ENCODE peak calls at places on chromosome 20, in six cellular contexts. N, M, Z, L, O and W are unnamed samples.

GRCh38 chr20:38230957-38231785 is 29.4 kb downstream of the KIAA1755 start:
- DNase-seq in N (no peak), M (peak; percentile 59), Z (no peak), L (no peak), O (no peak), W (no peak)

GRCh38 chr20:50842821-50843220 is 48.0 kb downstream of the BCAS4 start:
- DNase-seq in N (no peak), M (no peak), Z (no peak), L (peak; percentile 78), O (no peak), W (no peak)

GRCh38 chr20:37848706-37849105 is 54.2 kb upstream of the VSTM2L start:
- DNase-seq in N (no peak), M (no peak), Z (no peak), L (no peak), O (no peak), W (no peak)

GRCh38 chr20:48482790-48483189 is 345.0 kb downstream of the PREX1 start:
- DNase-seq in N (no peak), M (no peak), Z (no peak), L (no peak), O (no peak), W (no peak)

GRCh38 chr20:1187605-1188171 is 2.9 kb upstream of the TMEM74B start:
- DNase-seq in N (peak; percentile 83), M (no peak), Z (no peak), L (peak; percentile 62), O (peak; percentile 92), W (no peak)

GRCh38 chr20:48286571-48287551 is 501.6 kb upstream of the SULF2 start:
- DNase-seq in N (no peak), M (no peak), Z (no peak), L (no peak), O (no peak), W (no peak)

GRCh38 chr20:22940350-22940749 is 94.8 kb upstream of the SSTR4 start:
- DNase-seq in N (no peak), M (no peak), Z (no peak), L (no peak), O (no peak), W (no peak)

GRCh38 chr20:13285408-13285807 is 64.3 kb downstream of the ISM1 start:
- DNase-seq in N (no peak), M (no peak), Z (no peak), L (no peak), O (no peak), W (no peak)

GRCh38 chr20:36974660-36975059 is 23.2 kb upstream of the SAMHD1 start:
- DNase-seq in N (no peak), M (no peak), Z (no peak), L (no peak), O (no peak), W (no peak)

GRCh38 chr20:54431545-54431944 is 43.8 kb upstream of the DOK5 start:
- DNase-seq in N (no peak), M (no peak), Z (peak; percentile 11), L (no peak), O (no peak), W (no peak)

DNA sequence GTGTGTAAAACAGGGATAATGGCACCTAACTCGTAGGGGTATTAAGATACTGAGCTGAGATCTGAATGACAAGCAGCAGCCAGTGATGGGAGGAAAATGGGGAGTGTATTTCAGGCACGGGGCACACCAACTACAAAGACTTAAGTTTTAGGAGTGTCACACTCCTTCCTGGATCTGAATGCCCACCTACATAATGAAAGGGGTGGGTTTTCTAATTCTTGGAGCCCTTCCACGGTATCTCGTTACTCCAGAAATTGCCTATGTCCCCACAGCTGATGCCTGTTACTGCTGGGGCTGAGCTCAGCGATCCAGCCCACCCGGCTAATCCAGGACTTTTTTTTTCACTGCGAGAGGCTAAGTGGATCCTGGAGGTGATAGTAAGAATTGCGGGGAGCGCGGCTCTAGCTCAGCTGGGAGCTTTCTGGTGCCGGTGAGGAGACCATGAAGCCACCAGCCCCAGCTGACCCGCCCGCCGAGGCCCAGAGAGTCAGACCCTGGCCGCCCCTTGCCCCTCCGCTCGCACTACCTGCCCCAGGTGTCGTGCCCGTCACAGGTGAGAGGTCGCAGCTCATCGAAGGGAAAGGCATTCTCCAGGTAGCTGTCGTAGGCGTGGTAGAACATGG is 726 bp downstream of the EDEM2 start:
- DNase-seq in N (peak; percentile 67), M (no peak), Z (no peak), L (peak; percentile 7), O (peak; percentile 71), W (no peak)
- H3K18ac ChIP-seq in N (peak overlapping the region; percentile 91), M (peak overlapping the region; percentile 55), Z (peak overlapping the region; percentile 90), L (peak overlapping the region; percentile 73), O (no peak overlapping the region), W (peak overlapping the region; percentile 95)

DNA sequence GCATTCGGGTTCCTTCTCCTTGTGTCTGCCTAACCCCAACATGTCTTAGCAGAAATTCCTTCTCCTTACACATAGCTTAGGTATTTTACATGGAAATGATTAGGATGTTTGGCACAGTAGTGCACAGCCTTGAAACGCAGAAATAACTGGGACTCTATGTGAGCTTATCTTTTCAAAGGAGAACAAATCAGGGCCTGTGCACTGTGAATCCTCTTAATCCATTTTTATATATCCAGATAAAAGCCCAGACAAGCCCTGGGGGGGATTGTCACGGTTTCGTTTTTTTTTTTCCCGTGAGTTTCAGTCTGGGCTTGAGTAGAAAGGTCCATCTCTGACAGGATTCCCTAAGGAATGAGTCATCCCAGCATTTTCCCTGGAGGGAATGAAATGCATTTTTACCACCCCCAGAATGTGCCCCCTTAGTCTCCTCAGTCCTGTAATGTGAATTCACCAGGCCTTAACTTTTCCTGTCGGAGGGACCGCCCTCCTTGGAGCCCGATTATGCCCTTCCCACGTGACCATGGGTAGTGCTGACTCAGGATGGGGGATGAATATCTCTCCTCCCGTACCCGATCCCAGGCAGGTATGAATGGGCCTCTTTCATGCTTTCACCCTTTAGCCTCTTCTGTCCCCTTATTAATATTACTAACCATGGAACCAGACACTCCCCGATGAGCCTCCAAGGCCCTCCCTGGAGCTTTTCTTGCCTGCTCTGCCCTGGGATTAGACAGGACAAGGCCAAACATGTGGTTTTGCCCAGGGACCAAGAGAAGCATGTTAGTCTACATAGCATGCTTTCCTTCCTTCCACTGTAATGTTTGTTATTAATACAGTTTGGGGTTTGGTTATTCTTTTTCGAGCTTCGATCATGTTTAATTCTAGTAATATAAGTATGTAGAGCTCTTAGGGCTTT is 23.9 kb upstream of the NAA20 start:
- DNase-seq in N (peak; percentile 90), M (peak; percentile 91), Z (no peak), L (peak; percentile 56), O (peak; percentile 96), W (no peak)
- H3K4me3 ChIP-seq in N (peak overlapping the region; percentile 64), M (no peak overlapping the region), Z (no peak overlapping the region), L (no peak overlapping the region), O (no peak overlapping the region), W (no peak overlapping the region)

DNA sequence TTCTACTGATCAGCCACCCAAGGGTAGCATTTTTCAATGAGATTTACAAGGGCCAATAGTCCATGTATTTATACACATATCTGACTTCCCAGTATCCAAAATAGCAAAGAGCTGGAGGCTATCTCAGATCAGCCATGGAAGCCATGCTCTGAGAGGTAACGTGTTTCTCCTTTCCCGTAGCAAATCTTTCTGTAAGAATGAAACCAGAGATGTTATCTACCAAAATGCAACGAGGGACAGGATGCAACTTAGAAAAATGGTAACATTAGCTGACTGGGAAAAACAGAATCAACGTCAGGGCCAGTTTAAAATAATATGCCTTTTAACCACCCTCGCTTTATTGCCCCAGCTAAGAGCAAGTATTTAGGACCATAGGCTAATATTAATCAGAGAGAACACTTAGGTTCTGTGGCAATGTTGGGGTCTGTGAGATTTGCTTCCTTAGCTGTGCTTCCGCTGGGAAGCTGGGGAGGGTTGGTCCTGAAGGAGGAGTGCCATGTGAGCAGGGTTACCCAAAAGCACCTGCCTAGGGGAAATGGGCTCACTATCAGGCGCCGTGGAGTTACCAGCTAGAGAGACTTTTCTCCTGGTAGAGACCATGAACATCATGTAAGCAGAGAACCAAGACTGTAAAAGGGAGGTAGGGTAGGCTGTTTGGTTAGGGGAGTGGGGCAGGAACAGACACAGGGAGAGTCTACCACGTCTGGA is 1.2 kb downstream of the ZNF831 start:
- DNase-seq in N (no peak), M (no peak), Z (no peak), L (peak; percentile 11), O (no peak), W (no peak)
- H3K27ac ChIP-seq in N (no peak overlapping the region), M (no peak overlapping the region), Z (no peak overlapping the region), L (no peak overlapping the region), O (no peak overlapping the region), W (no peak overlapping the region)

GRCh38 chr20:56665806-56666205 is 36.7 kb downstream of the TFAP2C start:
- DNase-seq in N (no peak), M (no peak), Z (no peak), L (peak; percentile 85), O (no peak), W (no peak)
- H3K18ac ChIP-seq in N (no peak overlapping the region), M (no peak overlapping the region), Z (no peak overlapping the region), L (no peak overlapping the region), O (no peak overlapping the region), W (no peak overlapping the region)

GRCh38 chr20:56810141-56810540 is 181.0 kb downstream of the TFAP2C start:
- DNase-seq in N (no peak), M (no peak), Z (no peak), L (no peak), O (no peak), W (no peak)
- H3K4me3 ChIP-seq in N (no peak overlapping the region), M (no peak overlapping the region), Z (no peak overlapping the region), L (no peak overlapping the region), O (no peak overlapping the region), W (no peak overlapping the region)

GRCh38 chr20:44614525-44614924 is 32.1 kb downstream of the PKIG start:
- DNase-seq in N (no peak), M (no peak), Z (no peak), L (no peak), O (no peak), W (no peak)
- H3K27ac ChIP-seq in N (no peak overlapping the region), M (no peak overlapping the region), Z (no peak overlapping the region), L (no peak overlapping the region), O (no peak overlapping the region), W (no peak overlapping the region)

GRCh38 chr20:32623667-32624157 is 38.6 kb upstream of the NOL4L start:
- DNase-seq in N (no peak), M (no peak), Z (no peak), L (no peak), O (peak; percentile 54), W (peak; percentile 13)

GRCh38 chr20:32621071-32621913 is 36.2 kb upstream of the NOL4L start:
- DNase-seq in N (no peak), M (no peak), Z (no peak), L (no peak), O (no peak), W (no peak)

GRCh38 chr20:32622585-32623468 is 37.7 kb upstream of the NOL4L start:
- DNase-seq in N (no peak), M (no peak), Z (no peak), L (no peak), O (no peak), W (no peak)

GRCh38 chr20:32619586-32619985 is 34.5 kb upstream of the NOL4L start:
- DNase-seq in N (no peak), M (no peak), Z (no peak), L (no peak), O (no peak), W (no peak)

GRCh38 chr20:32621914-32622584 is 36.9 kb upstream of the NOL4L start:
- DNase-seq in N (no peak), M (no peak), Z (no peak), L (no peak), O (no peak), W (no peak)
- H3K18ac ChIP-seq in N (no peak overlapping the region), M (no peak overlapping the region), Z (peak overlapping the region; percentile 87), L (no peak overlapping the region), O (no peak overlapping the region), W (no peak overlapping the region)

DNA sequence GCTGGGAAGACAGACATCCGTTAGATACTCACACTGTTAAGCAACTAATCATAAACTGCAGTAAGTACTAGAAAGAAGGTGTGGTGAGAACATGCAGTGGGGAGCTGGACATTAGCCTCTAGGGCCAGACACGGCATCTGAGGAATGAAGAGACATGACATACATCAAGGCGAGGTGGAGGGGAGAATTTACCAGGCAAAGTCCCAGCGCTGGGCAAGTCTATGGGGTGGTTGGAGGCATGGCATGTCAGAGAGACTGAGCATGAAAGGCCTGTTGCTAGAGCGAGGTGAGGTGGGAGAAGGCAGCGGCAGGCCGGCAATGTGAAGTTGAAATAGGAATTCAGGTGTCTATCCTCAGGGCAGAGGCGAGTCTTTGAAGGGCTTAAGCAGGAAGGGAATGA is 31.8 kb downstream of the SLC24A3 start:
- DNase-seq in N (no peak), M (no peak), Z (no peak), L (peak; percentile 50), O (peak; percentile 19), W (no peak)
- H3K4me3 ChIP-seq in N (no peak overlapping the region), M (no peak overlapping the region), Z (peak overlapping the region; percentile 8), L (no peak overlapping the region), O (no peak overlapping the region), W (no peak overlapping the region)